ENCODE peak calls at places on chromosomes 6 and 20, in seven cellular contexts. F, N, H, L, C, P and K are unnamed samples.

GRCh38 chr20:19241440-19241839 is 29.0 kb downstream of the SLC24A3 start:
- DNase-seq in P (no peak), H (no peak), N (no peak), L (no peak), C (no peak), F (no peak), K (no peak)

GRCh38 chr6:37628611-37629320 is 68.9 kb downstream of the MDGA1 start:
- DNase-seq in P (no peak), F (no peak), L (no peak), N (no peak), H (peak; percentile 38), C (no peak), K (no peak)

GRCh38 chr6:144993870-144994269 is 708.7 kb downstream of the UTRN start:
- DNase-seq in C (no peak), N (no peak), F (no peak), H (peak; percentile 29), P (no peak), L (no peak), K (no peak)

GRCh38 chr6:6631526-6632276 is 43.2 kb downstream of the LY86 start:
- DNase-seq in C (no peak), L (no peak), F (no peak), N (no peak), H (no peak), P (no peak), K (no peak)

GRCh38 chr6:108902389-108902792 is 54.2 kb downstream of the ARMC2 start:
- DNase-seq in N (no peak), P (no peak), L (no peak), C (no peak), F (no peak), H (no peak), K (no peak)

GRCh38 chr20:35523298-35523888 is 6.1 kb downstream of the C20orf173 start:
- DNase-seq in C (no peak), P (no peak), N (no peak), L (no peak), F (no peak), H (peak; percentile 33), K (peak; percentile 43)

GRCh38 chr20:10316582-10316981 is 98.0 kb downstream of the SNAP25 start:
- DNase-seq in C (no peak), L (no peak), N (no peak), H (no peak), F (no peak), P (peak; percentile 19), K (no peak)

GRCh38 chr6:107763959-107764358 is 60.2 kb downstream of the SCML4 start:
- DNase-seq in H (no peak), L (no peak), N (no peak), C (no peak), F (no peak), P (no peak), K (no peak)

GRCh38 chr6:96897396-96898240 is at the start of gene NDUFAF4:
- DNase-seq in P (peak; percentile 98), F (peak; percentile 87), N (peak; percentile 99), C (peak; percentile 97), L (peak; percentile 98), H (peak; percentile 95), K (peak; percentile 95)

GRCh38 chr20:17871181-17871580 is 97.4 kb downstream of the SNX5 start:
- DNase-seq in L (no peak), N (no peak), F (no peak), P (no peak), C (no peak), H (no peak), K (no peak)

GRCh38 chr6:5557506-5557905 is 296.2 kb downstream of the FARS2 start:
- DNase-seq in L (no peak), P (no peak), F (no peak), N (no peak), C (no peak), H (no peak), K (no peak)

GRCh38 chr6:88952065-88952704 is 11.2 kb downstream of the RNGTT start:
- DNase-seq in C (no peak), H (peak; percentile 8), P (no peak), L (no peak), N (no peak), F (no peak), K (no peak)

GRCh38 chr6:167056370-167056769 is 57.2 kb downstream of the CEP43 start:
- DNase-seq in F (no peak), L (no peak), C (no peak), N (no peak), H (no peak), P (no peak), K (no peak)

GRCh38 chr6:163085426-163085825 is 329.1 kb upstream of the QKI start:
- DNase-seq in N (no peak), H (no peak), P (no peak), F (no peak), L (no peak), C (no peak), K (no peak)

GRCh38 chr20:46648903-46649649 is 2.2 kb downstream of the SLC13A3 start:
- DNase-seq in N (no peak), P (no peak), L (no peak), F (no peak), C (no peak), H (no peak), K (no peak)

GRCh38 chr6:144744720-144745119 is 459.6 kb downstream of the UTRN start:
- DNase-seq in C (no peak), N (no peak), F (no peak), H (no peak), L (no peak), P (peak; percentile 5), K (no peak)

GRCh38 chr6:19860235-19860877 is 23.2 kb downstream of the ID4 start:
- DNase-seq in F (no peak), H (peak; percentile 50), L (no peak), N (no peak), C (no peak), P (no peak), K (no peak)

GRCh38 chr20:22226849-22227248 is 357.5 kb downstream of the FOXA2 start:
- DNase-seq in L (no peak), P (no peak), F (no peak), C (no peak), N (no peak), H (no peak), K (no peak)

GRCh38 chr6:137665342-137665741 is 171.1 kb upstream of the OLIG3 start:
- DNase-seq in C (no peak), P (no peak), N (no peak), F (no peak), H (no peak), L (no peak), K (no peak)

DNA sequence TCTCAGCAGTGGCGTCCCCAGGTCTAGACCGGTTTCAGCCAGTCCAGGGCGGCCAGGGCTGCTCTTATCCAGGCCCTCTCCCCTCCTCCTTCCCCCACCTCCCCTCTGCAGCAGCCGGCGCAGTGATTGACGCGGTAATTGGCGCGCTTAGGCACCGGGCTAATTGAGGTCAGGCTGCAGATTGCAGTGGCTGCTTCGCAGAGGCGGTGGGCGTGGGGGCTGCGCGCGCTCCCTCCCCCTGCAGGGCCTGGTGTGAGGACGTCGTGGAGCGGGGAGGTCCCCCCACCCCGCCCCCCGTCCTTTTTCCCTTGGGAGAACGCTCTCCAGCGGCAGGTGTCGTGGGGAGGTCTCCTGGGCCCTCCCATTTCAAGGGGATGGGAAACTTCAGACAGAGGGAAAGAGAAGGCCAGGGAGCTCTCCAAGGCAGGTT is 70.4 kb upstream of the BLCAP start:
- DNase-seq in C (no peak), P (peak; percentile 21), N (no peak), H (no peak), L (no peak), F (no peak), K (peak; percentile 76)
- H3K4me3 ChIP-seq in C (no peak overlapping the region), P (no peak overlapping the region), N (no peak overlapping the region), H (no peak overlapping the region), L (no peak overlapping the region), F (no peak overlapping the region), K (no peak overlapping the region)

DNA sequence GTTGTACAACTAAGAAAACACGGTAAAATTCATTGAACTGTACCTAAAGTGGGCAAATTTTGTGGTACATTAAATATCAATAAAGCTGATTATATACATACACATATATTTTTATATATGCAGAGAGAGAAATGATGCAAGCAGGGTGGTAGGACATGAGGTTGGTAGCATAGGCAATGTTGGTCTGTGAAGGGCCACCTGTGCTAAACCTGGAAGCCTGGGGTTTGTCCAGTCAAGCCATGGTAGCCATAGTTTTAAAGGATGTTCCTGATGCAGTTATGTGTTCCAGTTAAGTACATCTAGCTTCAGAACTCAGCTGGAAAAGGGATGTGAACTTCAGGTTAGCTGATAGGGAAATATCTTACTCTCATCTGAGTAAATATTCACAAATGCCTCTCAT is 60.1 kb downstream of the TRIM38 start:
- DNase-seq in H (no peak), P (no peak), F (no peak), C (no peak), N (no peak), L (no peak), K (no peak)
- H3K4me3 ChIP-seq in H (no peak overlapping the region), P (no peak overlapping the region), F (no peak overlapping the region), C (no peak overlapping the region), N (no peak overlapping the region), L (no peak overlapping the region), K (no peak overlapping the region)

DNA sequence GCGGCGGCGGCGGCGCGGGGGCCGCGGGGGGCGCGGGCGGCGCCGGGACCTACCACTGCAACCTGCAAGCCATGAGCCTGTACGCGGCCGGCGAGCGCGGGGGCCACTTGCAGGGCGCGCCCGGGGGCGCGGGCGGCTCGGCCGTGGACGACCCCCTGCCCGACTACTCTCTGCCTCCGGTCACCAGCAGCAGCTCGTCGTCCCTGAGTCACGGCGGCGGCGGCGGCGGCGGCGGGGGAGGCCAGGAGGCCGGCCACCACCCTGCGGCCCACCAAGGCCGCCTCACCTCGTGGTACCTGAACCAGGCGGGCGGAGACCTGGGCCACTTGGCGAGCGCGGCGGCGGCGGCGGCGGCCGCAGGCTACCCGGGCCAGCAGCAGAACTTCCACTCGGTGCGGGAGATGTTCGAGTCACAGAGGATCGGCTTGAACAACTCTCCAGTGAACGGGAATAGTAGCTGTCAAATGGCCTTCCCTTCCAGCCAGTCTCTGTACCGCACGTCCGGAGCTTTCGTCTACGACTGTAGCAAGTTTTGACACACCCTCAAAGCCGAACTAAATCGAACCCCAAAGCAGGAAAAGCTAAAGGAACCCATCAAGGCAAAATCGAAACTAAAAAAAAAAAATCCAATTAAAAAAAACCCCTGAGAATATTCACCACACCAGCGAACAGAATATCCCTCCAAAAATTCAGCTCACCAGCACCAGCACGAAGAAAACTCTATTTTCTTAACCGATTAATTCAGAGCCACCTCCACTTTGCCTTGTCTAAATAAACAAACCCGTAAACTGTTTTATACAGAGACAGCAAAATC is 2.1 kb downstream of the FOXC1 start:
- DNase-seq in P (no peak), N (no peak), L (no peak), H (peak; percentile 49), F (no peak), C (no peak), K (no peak)
- H3K4me3 ChIP-seq in P (no peak overlapping the region), N (peak overlapping the region; percentile 79), L (peak overlapping the region; percentile 54), H (peak overlapping the region; percentile 72), F (peak overlapping the region; percentile 81), C (peak overlapping the region; percentile 26), K (peak overlapping the region; percentile 70)

DNA sequence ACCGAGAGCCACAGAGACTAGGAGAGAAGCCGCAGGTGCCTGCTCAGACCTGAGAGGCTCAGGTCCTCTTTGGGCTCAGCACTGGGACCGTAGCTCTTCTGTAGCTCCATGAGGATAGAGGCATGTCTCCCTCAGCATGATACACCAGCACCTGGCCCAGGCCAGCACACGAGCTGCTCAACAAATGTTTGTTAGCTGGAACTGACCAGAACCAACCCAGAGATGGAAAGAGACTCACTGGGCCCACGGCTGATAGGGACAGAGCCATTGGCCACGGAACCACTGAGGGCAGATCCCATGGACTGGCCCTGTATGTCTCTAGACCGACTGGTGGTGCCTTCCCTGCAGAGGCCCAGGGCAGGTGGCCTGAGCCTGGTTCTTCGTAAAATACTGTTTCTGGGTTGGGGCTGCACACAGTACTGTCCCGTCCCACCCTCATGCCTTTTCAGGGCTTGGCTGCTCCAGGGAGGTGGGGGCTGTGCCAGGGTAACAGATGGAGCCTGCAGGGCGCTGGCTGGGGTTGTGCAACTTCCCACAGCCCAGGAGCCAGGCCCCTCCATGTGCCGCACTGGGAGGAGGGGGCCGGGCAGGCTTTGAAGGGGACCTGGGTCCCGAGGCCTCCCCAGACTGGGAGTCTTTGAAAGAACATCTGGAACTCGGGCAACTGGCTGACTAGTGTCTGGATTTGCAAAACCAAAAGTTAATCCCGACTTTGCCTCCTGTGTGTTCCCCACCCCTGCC is 5.2 kb downstream of the C20orf204 start:
- DNase-seq in F (no peak), P (no peak), C (peak; percentile 21), L (no peak), H (no peak), N (peak; percentile 74), K (no peak)
- H3K4me3 ChIP-seq in F (peak overlapping the region; percentile 66), P (no peak overlapping the region), C (no peak overlapping the region), L (peak overlapping the region; percentile 58), H (no peak overlapping the region), N (peak overlapping the region; percentile 71), K (no peak overlapping the region)